ENCODE peak calls at places on chromosomes 16 and 17, in six cellular contexts. N is tibial artery, Y is AG09319, R is cardiac fibroblast, I is body of pancreas, Q is GM10248. L is an unnamed sample.
A peak's percentile ranks its signal among the peaks of the same experiment; 100 is the strongest.

GRCh38 chr16:3938843-3939624 is 58.5 kb upstream of the CREBBP start:
- DNase-seq in I (peak; percentile 36), N (peak; percentile 70), R (peak; percentile 79), Q (peak; percentile 83), Y (peak; percentile 40), L (peak; percentile 85)

GRCh38 chr16:53864819-53865491 is 161.0 kb downstream of the FTO start:
- DNase-seq in N (no peak), R (peak; percentile 59), Y (no peak), I (no peak), Q (no peak), L (no peak)

GRCh38 chr16:69040144-69040909 is 65.1 kb upstream of the HAS3 start:
- DNase-seq in N (no peak), R (peak; percentile 83), I (no peak), Q (no peak), Y (no peak), L (no peak)

GRCh38 chr17:79861371-79862216 is 22.4 kb upstream of the CBX4 start:
- DNase-seq in N (no peak), I (no peak), Y (no peak), R (no peak), Q (no peak), L (no peak)

GRCh38 chr17:1998426-1998784 is 26.7 kb downstream of the RTN4RL1 start:
- DNase-seq in Q (no peak), N (no peak), R (no peak), I (peak; percentile 57), Y (no peak), L (no peak)

GRCh38 chr16:85206472-85207356 is 94.4 kb upstream of the CIBAR2 start:
- DNase-seq in Q (no peak), Y (no peak), R (no peak), I (peak; percentile 38), N (peak; percentile 92), L (peak; percentile 69)

GRCh38 chr17:11430766-11431165 is 167.5 kb upstream of the DNAH9 start:
- DNase-seq in N (no peak), Y (no peak), Q (no peak), I (no peak), R (no peak), L (no peak)

GRCh38 chr16:13238182-13238581 is 336.8 kb downstream of the SHISA9 start:
- DNase-seq in R (no peak), N (no peak), Q (no peak), Y (no peak), I (no peak), L (no peak)

GRCh38 chr17:59963738-59964454 is 644 bp downstream of the RNFT1 start:
- DNase-seq in I (peak; percentile 43), Q (peak; percentile 24), R (peak; percentile 64), N (peak; percentile 74), Y (no peak), L (peak; percentile 38)

GRCh38 chr16:3443108-3444031 is at the start of the genes NAA60 and ZNF597:
- DNase-seq in Q (peak; percentile 89), Y (peak; percentile 79), N (peak; percentile 92), R (peak; percentile 93), I (peak; percentile 81), L (peak; percentile 74)

GRCh38 chr17:61770752-61771533 is 92.4 kb downstream of the BRIP1 start:
- DNase-seq in Y (no peak), I (no peak), R (peak; percentile 85), Q (no peak), N (no peak), L (no peak)

GRCh38 chr16:73233423-73233762 is 185.5 kb upstream of the ZFHX3 start:
- DNase-seq in Y (no peak), I (no peak), Q (no peak), R (no peak), N (no peak), L (no peak)

GRCh38 chr17:2137342-2138098 is 82.6 kb downstream of the HIC1 start:
- DNase-seq in Y (no peak), N (no peak), Q (peak; percentile 73), I (peak; percentile 20), R (peak; percentile 84), L (no peak)

GRCh38 chr17:48634446-48635208 is 8.5 kb upstream of the HOXB9 start:
- DNase-seq in I (no peak), R (no peak), N (no peak), Q (no peak), Y (no peak), L (peak; percentile 9)

GRCh38 chr17:15884731-15885130 is 60.2 kb upstream of the ADORA2B start:
- DNase-seq in N (no peak), I (no peak), R (peak; percentile 28), Q (no peak), Y (no peak), L (no peak)

GRCh38 chr17:60463157-60463820 is 41.0 kb downstream of the CHCT1 start:
- DNase-seq in Y (no peak), N (no peak), Q (no peak), I (no peak), R (peak; percentile 13), L (no peak)

GRCh38 chr17:40069751-40070643 is 7.2 kb downstream of the THRA start:
- DNase-seq in R (peak; percentile 58), Y (no peak), N (no peak), Q (no peak), I (no peak), L (no peak)

GRCh38 chr17:13212861-13213260 is 195.0 kb upstream of the ELAC2 start:
- DNase-seq in R (no peak), Q (no peak), N (no peak), I (no peak), Y (no peak), L (no peak)

DNA sequence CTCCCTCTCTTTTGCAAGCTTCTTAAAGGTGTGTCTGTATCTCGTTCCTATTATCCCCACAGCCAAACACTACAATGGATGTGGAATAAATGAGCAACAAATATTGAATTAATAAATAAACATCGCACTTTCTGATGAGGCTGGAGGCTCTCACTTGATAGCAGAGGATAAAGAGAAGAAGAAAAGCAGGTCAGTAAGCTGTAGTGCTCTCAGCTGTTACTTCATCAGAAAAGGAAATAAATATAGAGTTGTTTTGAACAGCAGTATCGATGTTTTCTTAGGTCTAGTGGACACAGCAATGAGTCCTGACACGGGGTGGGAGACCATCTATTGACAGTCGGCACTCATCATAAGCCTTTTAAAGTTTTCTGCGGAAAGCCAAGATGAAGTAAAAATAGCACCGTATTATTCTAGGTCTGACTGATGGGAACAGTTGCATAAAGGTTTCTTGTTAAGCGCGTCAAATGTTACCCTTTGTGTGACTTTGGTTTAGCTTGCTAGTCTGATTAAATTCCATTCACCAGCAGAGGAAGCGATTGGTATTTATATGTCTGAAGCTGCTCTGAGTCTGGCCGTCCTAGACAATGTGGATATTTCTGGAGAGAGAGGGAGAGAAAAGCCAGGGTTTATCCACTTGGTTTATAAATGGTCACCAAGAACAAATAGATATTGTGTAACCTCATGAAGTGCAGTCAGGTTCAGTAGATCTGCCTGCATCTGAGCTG is 646.1 kb downstream of the CDH11 start:
- DNase-seq in R (peak; percentile 42), I (no peak), Y (no peak), Q (no peak), N (no peak), L (no peak)
- TF ChIP-seq CTCF in R (no peak), I (no peak), Y (no peak), Q (no peak), N (no peak), L (no peak)

GRCh38 chr17:75720656-75721462 is at the start of gene ITGB4:
- DNase-seq in Q (peak; percentile 83), I (peak; percentile 84), R (no peak), N (peak; percentile 60), Y (no peak), L (peak; percentile 66)
- TF ChIP-seq CTCF in Q (no peak), I (peak; percentile 25), R (no peak), N (no peak), Y (no peak), L (no peak)

GRCh38 chr16:66095676-66096075 is 270.8 kb upstream of the CDH5 start:
- DNase-seq in R (peak; percentile 1), N (no peak), I (no peak), Q (no peak), Y (no peak), L (no peak)

GRCh38 chr16:66097746-66098145 is 268.7 kb upstream of the CDH5 start:
- DNase-seq in Q (no peak), R (no peak), Y (no peak), I (no peak), N (no peak), L (no peak)

GRCh38 chr16:66087308-66087707 is 279.2 kb upstream of the CDH5 start:
- DNase-seq in Q (no peak), Y (no peak), I (no peak), R (no peak), N (no peak), L (no peak)

GRCh38 chr16:66091462-66091861 is 275.0 kb upstream of the CDH5 start:
- DNase-seq in R (no peak), N (no peak), Q (no peak), I (no peak), Y (peak; percentile 71), L (no peak)

DNA sequence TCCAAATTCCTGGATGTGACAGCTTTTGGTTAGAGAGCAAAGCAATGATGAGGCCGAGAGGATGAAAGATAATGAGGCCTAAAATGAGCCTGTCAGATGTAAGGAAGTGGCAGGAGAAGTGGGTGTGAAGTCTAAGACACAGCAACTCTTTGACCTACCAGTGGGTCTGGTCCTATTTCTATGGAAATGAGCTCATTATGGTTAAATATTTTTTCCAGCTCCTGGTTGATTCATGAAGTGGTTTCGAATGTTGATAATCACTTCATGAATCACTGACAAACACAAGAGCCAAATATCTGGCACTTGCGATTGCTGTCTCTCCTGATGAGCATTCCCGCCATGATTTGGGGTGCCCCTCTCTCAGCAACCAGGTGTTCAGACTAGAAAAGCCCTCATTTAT is 273.3 kb upstream of the CDH5 start:
- DNase-seq in I (no peak), Y (no peak), Q (no peak), R (no peak), N (no peak), L (no peak)
- TF ChIP-seq CTCF in I (no peak), Y (no peak), Q (no peak), R (no peak), N (no peak), L (no peak)

GRCh38 chr17:68511254-68511670 is 968 bp upstream of the PRKAR1A start:
- DNase-seq in R (no peak), Y (no peak), I (no peak), Q (no peak), N (no peak), L (no peak)
- TF ChIP-seq CTCF in R (no peak), Y (peak; percentile 10), I (peak; percentile 35), Q (peak; percentile 9), N (no peak), L (no peak)

GRCh38 chr17:4341616-4341977 is 24.9 kb downstream of the UBE2G1 start:
- DNase-seq in I (no peak), Q (no peak), Y (no peak), R (no peak), N (no peak), L (no peak)
- TF ChIP-seq CTCF in I (no peak), Q (no peak), Y (no peak), R (no peak), N (no peak), L (no peak)

DNA sequence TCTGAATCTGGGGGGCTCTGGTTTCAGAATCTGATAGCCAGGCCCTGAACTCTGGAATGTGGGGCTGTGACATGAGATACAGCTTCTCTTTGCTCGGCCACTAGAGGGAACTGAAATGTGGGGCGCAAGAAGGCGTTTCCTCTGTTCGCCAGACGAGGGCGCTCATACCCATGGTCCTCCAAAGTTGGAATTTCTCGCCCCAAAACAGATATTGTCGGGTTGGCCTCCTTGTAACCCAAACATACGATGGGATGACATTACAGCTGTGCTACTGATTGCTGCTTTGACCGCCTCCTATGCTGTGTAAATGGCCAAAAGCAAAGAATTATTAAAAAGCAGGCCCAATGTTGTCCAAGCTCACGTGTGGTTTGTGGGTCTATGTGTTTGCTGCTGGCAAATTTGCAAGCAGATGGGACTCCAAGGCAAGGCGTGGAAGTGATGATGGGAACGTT is 13.1 kb upstream of the MSI2 start:
- DNase-seq in N (peak; percentile 78), Y (peak; percentile 29), Q (peak; percentile 82), I (peak; percentile 73), R (peak; percentile 75), L (peak; percentile 76)
- TF ChIP-seq CTCF in N (peak; percentile 97), Y (no peak), Q (peak; percentile 100), I (peak; percentile 99), R (peak; percentile 100), L (peak; percentile 94)